ENCODE peak calls at places on chromosomes 6 and 20, in five cellular contexts. C is esophagus squamous epithelium, Z is Panc1, R is GM12878, B is HepG2. T is an unnamed sample.
A peak's percentile ranks its signal among the peaks of the same experiment; 100 is the strongest.

GRCh38 chr20:12093062-12093796 is 175.5 kb downstream of the BTBD3 start:
- DNase-seq in B (no peak), C (no peak), Z (no peak), R (no peak), T (no peak)

GRCh38 chr6:74735304-74735703 is 470.5 kb downstream of the COL12A1 start:
- DNase-seq in C (no peak), Z (no peak), B (no peak), R (no peak), T (no peak)

GRCh38 chr6:161578478-161578877 is 304.6 kb upstream of the AGPAT4 start:
- DNase-seq in Z (no peak), B (no peak), C (no peak), R (no peak), T (no peak)

GRCh38 chr6:19268117-19268516 is 569.1 kb upstream of the ID4 start:
- DNase-seq in R (no peak), Z (no peak), C (no peak), B (no peak), T (no peak)

GRCh38 chr6:110366241-110366640 is 8.1 kb upstream of the METTL24 start:
- DNase-seq in C (no peak), R (no peak), B (no peak), Z (no peak), T (no peak)

GRCh38 chr6:100379386-100379785 is 85.3 kb downstream of the SIM1 start:
- DNase-seq in B (no peak), C (no peak), Z (no peak), R (no peak), T (no peak)

GRCh38 chr20:2752631-2753455 is 47.6 kb downstream of the CPXM1 start:
- DNase-seq in R (no peak), C (no peak), Z (no peak), B (peak; percentile 58), T (peak; percentile 84)

GRCh38 chr20:58839474-58839874 is 11.2 kb downstream of the GNAS-AS1 start:
- DNase-seq in C (no peak), B (peak; percentile 34), Z (no peak), R (no peak), T (peak; percentile 86)

GRCh38 chr6:119215309-119215708 is 134.3 kb downstream of the MAN1A1 start:
- DNase-seq in R (no peak), Z (no peak), C (no peak), B (peak; percentile 68), T (no peak)

GRCh38 chr6:40325791-40326190 is 261.4 kb downstream of the LRFN2 start:
- DNase-seq in R (no peak), B (no peak), C (no peak), Z (no peak), T (no peak)

GRCh38 chr6:134719850-134720249 is 230.1 kb downstream of the ALDH8A1 start:
- DNase-seq in Z (no peak), R (no peak), B (no peak), C (no peak), T (no peak)

GRCh38 chr6:17311595-17312311 is 30.6 kb downstream of the RBM24 start:
- DNase-seq in R (no peak), Z (peak; percentile 17), C (no peak), B (peak; percentile 98), T (no peak)

GRCh38 chr6:11727995-11728961 is 50.3 kb downstream of the ADTRP start:
- DNase-seq in R (no peak), B (no peak), Z (no peak), C (no peak), T (no peak)

GRCh38 chr6:113995632-113996031 is 24.7 kb upstream of the HDAC2 start:
- DNase-seq in R (no peak), C (no peak), B (peak; percentile 19), Z (peak; percentile 88), T (peak; percentile 48)

GRCh38 chr6:157221049-157221816 is 102.1 kb downstream of the TMEM242 start:
- DNase-seq in B (peak; percentile 69), C (no peak), R (peak; percentile 19), Z (peak; percentile 42), T (peak; percentile 85)

GRCh38 chr20:39939241-39939865 is 749.7 kb downstream of the MAFB start:
- DNase-seq in C (no peak), Z (no peak), R (no peak), B (no peak), T (no peak)

GRCh38 chr6:111417946-111418345 is 65.1 kb downstream of the REV3L start:
- DNase-seq in C (no peak), Z (no peak), B (no peak), R (no peak), T (no peak)

GRCh38 chr20:35327074-35327976 is 35.1 kb upstream of the FAM83C start:
- DNase-seq in Z (no peak), B (peak; percentile 100), R (no peak), C (no peak), T (no peak)

GRCh38 chr20:37395921-37396519 is 50.1 kb downstream of the SRC start:
- DNase-seq in Z (no peak), B (no peak), C (no peak), R (no peak), T (peak; percentile 78)

GRCh38 chr20:51127713-51128112 is 104.8 kb upstream of the KCNG1 start:
- DNase-seq in Z (no peak), C (no peak), B (no peak), R (no peak), T (no peak)

GRCh38 chr6:72699142-72699541 is 77.3 kb downstream of the KCNQ5 start:
- DNase-seq in B (no peak), C (no peak), Z (no peak), R (no peak), T (no peak)

GRCh38 chr6:9520417-9521151 is 894.3 kb downstream of the TFAP2A start:
- DNase-seq in C (no peak), Z (no peak), B (no peak), R (peak; percentile 25), T (no peak)

GRCh38 chr6:162085561-162085960 is 642.0 kb downstream of the PRKN start:
- DNase-seq in B (no peak), R (no peak), C (no peak), Z (no peak), T (no peak)

GRCh38 chr6:6005467-6006427 is 978 bp downstream of the NRN1 start:
- DNase-seq in C (no peak), B (no peak), Z (no peak), R (no peak), T (peak; percentile 44)

GRCh38 chr20:7704021-7704420 is 236.2 kb downstream of the HAO1 start:
- DNase-seq in Z (no peak), C (no peak), B (no peak), R (no peak), T (no peak)

GRCh38 chr20:6381887-6382286 is 259.1 kb upstream of the FERMT1 start:
- DNase-seq in B (peak; percentile 50), C (no peak), R (no peak), Z (no peak), T (peak; percentile 27)

GRCh38 chr6:138349891-138350290 is 27.8 kb upstream of the SMIM28 start:
- DNase-seq in B (no peak), C (no peak), R (no peak), Z (no peak), T (no peak)

GRCh38 chr6:34695729-34696188 is 808 bp downstream of the ILRUN start:
- DNase-seq in R (no peak), B (no peak), C (no peak), Z (no peak), T (no peak)

GRCh38 chr20:32743237-32744112 is at the start of gene COMMD7:
- DNase-seq in Z (no peak), C (no peak), R (peak; percentile 19), B (peak; percentile 50), T (peak; percentile 69)

GRCh38 chr6:35751594-35751993 is 14.8 kb downstream of the ARMC12 start:
- DNase-seq in B (no peak), R (no peak), C (no peak), Z (no peak), T (no peak)

GRCh38 chr6:121522771-121523386 is 87.4 kb downstream of the GJA1 start:
- DNase-seq in Z (no peak), C (no peak), B (no peak), R (no peak), T (no peak)

GRCh38 chr6:121521164-121521555 is 85.7 kb downstream of the GJA1 start:
- DNase-seq in R (no peak), B (no peak), Z (no peak), C (no peak), T (no peak)

GRCh38 chr6:121522265-121522664 is 86.8 kb downstream of the GJA1 start:
- DNase-seq in Z (peak; percentile 82), B (no peak), R (no peak), C (no peak), T (no peak)

GRCh38 chr6:121523628-121524027 is 88.2 kb downstream of the GJA1 start:
- DNase-seq in C (no peak), B (no peak), R (no peak), Z (no peak), T (no peak)

GRCh38 chr6:121520337-121521163 is 85.1 kb downstream of the GJA1 start:
- DNase-seq in C (no peak), R (no peak), B (no peak), Z (peak; percentile 83), T (no peak)
- H3K4me1 ChIP-seq in C (no peaks in the 10 kb centered on the region), R (no peaks in the 10 kb centered on the region), B (no peaks in the 10 kb centered on the region), Z (no peaks in the 10 kb centered on the region), T (peaks cover 4% of the 10 kb centered on the region)

DNA sequence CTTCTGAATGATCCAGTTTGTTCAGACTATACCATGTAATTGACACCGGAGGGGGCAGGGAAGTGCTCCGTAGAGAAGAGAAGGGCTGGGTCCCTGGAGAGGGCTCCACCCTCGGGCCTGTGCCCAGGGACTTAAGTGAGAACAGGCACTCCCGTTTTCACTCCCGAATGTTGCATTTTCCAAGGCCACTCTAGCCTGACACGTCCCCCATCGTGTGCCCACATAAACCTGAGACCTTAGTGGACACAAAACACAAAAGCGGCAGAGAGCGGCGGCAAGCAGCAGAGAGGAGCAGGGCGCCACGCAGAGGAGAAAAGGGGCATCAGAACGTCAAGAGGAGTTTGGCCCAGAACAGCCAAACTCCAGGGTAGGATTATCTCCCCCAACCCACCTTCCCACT is 1405.1 kb downstream of the GRIK2 start:
- DNase-seq in B (no peak), Z (no peak), C (no peak), R (no peak), T (peak; percentile 40)
- H3K4me3 ChIP-seq in B (no peak overlapping the region), Z (no peak overlapping the region), C (no peak overlapping the region), R (no peak overlapping the region), T (peak overlapping the region; percentile 26)

DNA sequence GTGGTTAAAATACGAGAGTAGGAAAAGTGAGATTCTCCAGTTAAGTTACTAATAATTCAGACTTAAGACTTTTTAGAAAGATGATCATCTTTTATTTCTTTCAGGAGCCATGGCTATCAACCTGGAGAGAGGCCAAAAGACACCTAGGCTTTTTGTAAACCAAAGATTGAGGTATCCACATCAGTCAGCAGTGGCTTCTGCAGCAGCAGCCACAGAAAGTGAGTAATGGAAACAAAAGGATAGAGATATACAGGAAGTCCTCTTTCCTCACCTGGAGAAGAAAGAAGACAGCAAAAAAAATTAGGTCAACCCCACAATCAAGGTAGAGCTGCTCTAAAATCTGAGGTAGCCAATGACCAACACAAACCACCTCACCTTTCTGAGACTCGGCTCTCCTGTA is 22.7 kb upstream of the TRIM39 start:
- DNase-seq in Z (no peak), C (no peak), B (no peak), R (no peak), T (no peak)
- H3K9me3 ChIP-seq in Z (no peaks in the 10 kb centered on the region), C (no peaks in the 10 kb centered on the region), B (no peaks in the 10 kb centered on the region), R (no peaks in the 10 kb centered on the region), T (no peaks in the 10 kb centered on the region)

DNA sequence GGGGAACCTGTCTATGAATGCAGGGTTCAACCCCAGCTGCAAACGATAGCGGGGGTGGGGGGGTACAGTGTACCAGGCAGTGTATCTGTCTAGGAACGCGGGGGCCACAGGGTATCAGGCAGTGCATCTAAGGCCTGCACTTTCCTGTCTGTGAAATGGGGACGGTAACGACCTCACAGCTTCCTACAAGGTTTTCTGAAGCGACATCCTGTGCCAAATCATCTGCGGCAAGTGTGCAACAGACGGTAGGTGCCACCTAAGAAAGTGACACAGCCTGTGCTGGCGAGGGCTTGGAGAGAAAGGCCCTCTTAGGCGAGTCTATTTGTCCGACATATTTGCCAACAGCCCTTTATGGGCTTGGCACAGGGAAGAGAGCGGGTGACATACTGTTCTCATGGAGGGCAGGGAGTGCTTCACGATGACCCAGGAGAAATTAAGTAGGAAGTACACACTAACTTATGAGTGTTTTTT is 3.8 kb downstream of the DIDO1 start:
- DNase-seq in B (no peak), R (no peak), Z (no peak), C (no peak), T (no peak)
- H3K4me1 ChIP-seq in B (peaks cover 70% of the 10 kb centered on the region), R (peaks cover 53% of the 10 kb centered on the region), Z (peaks cover 70% of the 10 kb centered on the region), C (peaks cover 66% of the 10 kb centered on the region), T (peaks cover 64% of the 10 kb centered on the region)

T was measured in HAP-1.